ENCODE peak calls at places on chromosomes 3 and 15, in four cellular contexts. A, T, U and J are unnamed samples.

GRCh38 chr3:170355738-170356595 is 1.5 kb upstream of the SKIL start:
- DNase-seq in T (no peak), A (no peak), U (peak; percentile 69), J (no peak)

GRCh38 chr3:45688194-45688881 is 858 bp upstream of the SACM1L start:
- DNase-seq in U (peak; percentile 14), A (peak; percentile 26), T (no peak), J (no peak)

GRCh38 chr3:190739726-190740230 is 122.7 kb downstream of the GMNC start:
- DNase-seq in U (no peak), T (no peak), A (no peak), J (no peak)

GRCh38 chr3:72683068-72683467 is 165.2 kb downstream of the SHQ1 start:
- DNase-seq in T (no peak), U (no peak), A (peak; percentile 82), J (peak; percentile 93)

GRCh38 chr3:16329792-16330061 is 64.7 kb downstream of the OXNAD1 start:
- DNase-seq in A (no peak), T (no peak), U (no peak), J (no peak)

GRCh38 chr3:101591071-101591470 is 17.1 kb downstream of the PCNP start:
- DNase-seq in U (no peak), A (no peak), T (no peak), J (no peak)

GRCh38 chr15:33031324-33031736 is 163.2 kb downstream of the FMN1 start:
- DNase-seq in U (no peak), T (peak; percentile 61), A (no peak), J (no peak)

GRCh38 chr3:6367171-6367570 is 493.7 kb upstream of the GRM7 start:
- DNase-seq in A (no peak), T (no peak), U (no peak), J (no peak)

GRCh38 chr3:158492685-158493084 is 78.3 kb upstream of the MLF1 start:
- DNase-seq in U (no peak), T (no peak), A (no peak), J (no peak)

GRCh38 chr15:88635343-88635742 is 3.5 kb upstream of the ISG20 start:
- DNase-seq in A (no peak), T (peak; percentile 35), U (no peak), J (no peak)

GRCh38 chr3:173745952-173746682 is 348.6 kb downstream of the NLGN1 start:
- DNase-seq in A (no peak), T (no peak), U (no peak), J (no peak)

GRCh38 chr3:155362808-155363689 is 69.6 kb upstream of the STRIT1 start:
- DNase-seq in A (no peak), T (no peak), U (no peak), J (no peak)

GRCh38 chr3:81218023-81218422 is 543.4 kb downstream of the GBE1 start:
- DNase-seq in A (no peak), U (no peak), T (no peak), J (no peak)

GRCh38 chr3:105634719-105635118 is 234.1 kb downstream of the CBLB start:
- DNase-seq in U (no peak), A (no peak), T (no peak), J (no peak)

GRCh38 chr3:109559389-109559788 is 222.0 kb upstream of the DPPA4 start:
- DNase-seq in A (no peak), U (no peak), T (no peak), J (no peak)

GRCh38 chr3:53715815-53716483 is 130.3 kb downstream of the CHDH start:
- DNase-seq in A (no peak), U (no peak), T (no peak), J (no peak)

GRCh38 chr3:27532931-27533607 is 48.9 kb upstream of the SLC4A7 start:
- DNase-seq in U (no peak), T (no peak), A (no peak), J (no peak)

GRCh38 chr3:17800232-17800631 is 57.8 kb upstream of the TBC1D5 start:
- DNase-seq in A (no peak), U (no peak), T (no peak), J (no peak)

GRCh38 chr15:59296181-59296617 is 76.5 kb downstream of the MYO1E start:
- DNase-seq in U (no peak), A (no peak), T (no peak), J (no peak)

GRCh38 chr3:177883957-177884356 is 652.3 kb upstream of the KCNMB2 start:
- DNase-seq in A (no peak), T (no peak), U (no peak), J (no peak)

GRCh38 chr15:62087671-62088360 is 21.0 kb downstream of the C2CD4A start:
- DNase-seq in T (no peak), A (no peak), U (no peak), J (peak; percentile 64)

GRCh38 chr3:79361748-79362378 is 405.9 kb downstream of the ROBO1 start:
- DNase-seq in U (peak; percentile 27), T (peak; percentile 29), A (peak; percentile 5), J (no peak)

GRCh38 chr15:51025454-51025846 is 69.3 kb downstream of the TNFAIP8L3 start:
- DNase-seq in T (no peak), A (no peak), U (peak; percentile 53), J (no peak)

GRCh38 chr15:40051616-40052415 is 12.8 kb upstream of the SRP14 start:
- DNase-seq in A (no peak), T (no peak), U (no peak), J (no peak)

GRCh38 chr3:168165390-168166269 is 69.9 kb upstream of the GOLIM4 start:
- DNase-seq in A (peak; percentile 25), T (peak; percentile 60), U (peak; percentile 62), J (peak; percentile 56)

GRCh38 chr3:109356442-109357155 is 19.3 kb upstream of the DPPA4 start:
- DNase-seq in T (no peak), A (no peak), U (no peak), J (no peak)